ENCODE peak calls at places on chromosomes 6 and 20, in four cellular contexts. Q is T-cell, O is testis, K is GM04504. G is an unnamed sample.

GRCh38 chr6:73006161-73006560 is 219.1 kb downstream of the KHDC1L start:
- DNase-seq in Q (no peak), O (no peak), K (no peak), G (no peak)

GRCh38 chr6:99587792-99588191 is 18.8 kb upstream of the PRDM13 start:
- DNase-seq in Q (no peak), O (no peak), K (no peak), G (no peak)

GRCh38 chr6:37820713-37821069 is 1.2 kb downstream of the ZFAND3 start:
- DNase-seq in Q (no peak), O (no peak), K (no peak), G (no peak)

GRCh38 chr6:164216368-164216767 is 801.9 kb downstream of the QKI start:
- DNase-seq in Q (no peak), O (no peak), K (no peak), G (no peak)

GRCh38 chr20:62675156-62675871 is 33.0 kb downstream of the SLCO4A1 start:
- DNase-seq in Q (no peak), O (no peak), K (peak), G (no peak)

GRCh38 chr20:58621906-58622548 is 29.1 kb upstream of the STX16 start:
- DNase-seq in Q (no peak), O (no peak), K (no peak), G (no peak)

GRCh38 chr6:119887671-119888070 is 538.1 kb upstream of the MAN1A1 start:
- DNase-seq in Q (no peak), O (no peak), K (no peak), G (no peak)

GRCh38 chr6:125564941-125565340 is 184.5 kb upstream of the HEY2 start:
- DNase-seq in Q (no peak), O (no peak), K (no peak), G (no peak)

GRCh38 chr6:123616942-123617341 is 19.8 kb downstream of the TRDN start:
- DNase-seq in Q (no peak), O (no peak), K (no peak), G (no peak)

GRCh38 chr20:48748556-48748955 is 79.2 kb downstream of the PREX1 start:
- DNase-seq in Q (no peak), O (no peak), K (no peak), G (no peak)

GRCh38 chr6:25497383-25497782 is 154.6 kb upstream of the SCGN start:
- DNase-seq in Q (no peak), O (no peak), K (no peak), G (no peak)

GRCh38 chr6:156919370-156919769 is 142.2 kb downstream of the ARID1B start:
- DNase-seq in Q (no peak), O (no peak), K (no peak), G (no peak)

GRCh38 chr6:137487947-137488735 is 6.1 kb downstream of the OLIG3 start:
- DNase-seq in Q (no peak), O (no peak), K (no peak), G (no peak)

GRCh38 chr6:170439366-170440351 is 113.4 kb downstream of the PSMB1 start:
- DNase-seq in Q (no peak), O (peak), K (no peak), G (no peak)

GRCh38 chr6:9554351-9554750 is 860.5 kb downstream of the TFAP2A start:
- DNase-seq in Q (no peak), O (no peak), K (no peak), G (no peak)

GRCh38 chr20:1930165-1930564 is 35.0 kb downstream of the SIRPA start:
- DNase-seq in Q (no peak), O (no peak), K (no peak), G (no peak)

GRCh38 chr20:44594730-44595129 is 12.4 kb downstream of the PKIG start:
- DNase-seq in Q (no peak), O (no peak), K (peak), G (no peak)

GRCh38 chr20:54172856-54173652 is 732 bp downstream of the CYP24A1 start:
- DNase-seq in Q (no peak), O (no peak), K (no peak), G (peak)

GRCh38 chr20:35312348-35312747 is 20.1 kb upstream of the FAM83C start:
- DNase-seq in Q (no peak), O (no peak), K (peak), G (no peak)

GRCh38 chr6:44237021-44237812 is 9.7 kb upstream of the HSP90AB1 start:
- DNase-seq in Q (peak), O (peak), K (peak), G (peak)

GRCh38 chr6:105921781-105922180 is 164.4 kb upstream of the PRDM1 start:
- DNase-seq in Q (no peak), O (no peak), K (no peak), G (no peak)

GRCh38 chr6:6975395-6976111 is 132.2 kb upstream of the RREB1 start:
- DNase-seq in Q (no peak), O (no peak), K (no peak), G (no peak)

GRCh38 chr6:28981391-28981832 is 23.7 kb downstream of the ZNF311 start:
- DNase-seq in Q (peak), O (peak), K (peak), G (no peak)

GRCh38 chr20:49668181-49668877 is 45.3 kb downstream of the B4GALT5 start:
- DNase-seq in Q (peak), O (peak), K (no peak), G (no peak)

GRCh38 chr20:11777861-11778570 is 139.7 kb upstream of the BTBD3 start:
- DNase-seq in Q (no peak), O (no peak), K (peak), G (no peak)

GRCh38 chr6:81753709-81754678 is 1.5 kb upstream of the TENT5A start:
- DNase-seq in Q (peak), O (peak), K (no peak), G (peak)

GRCh38 chr6:70312165-70312564 is 9.3 kb upstream of the COL9A1 start:
- DNase-seq in Q (no peak), O (no peak), K (peak), G (no peak)